ENCODE peak calls at places on chromosomes 2 and 18, in four cellular contexts. One of them, this sample, is unnamed.
A peak's percentile ranks its signal among the peaks of the same experiment; 100 is the strongest.

GRCh38 chr2:197571622-197572271 is 55.9 kb downstream of the MOB4 start:
- DNase-seq in mesenchymal stem cell: peak; percentile 46
- DNase-seq in H1: no peak
- DNase-seq in H9: no peak
- DNase-seq in this sample: no peak

GRCh38 chr18:73924316-73924715 is 223.3 kb downstream of the FBXO15 start:
- DNase-seq in H1: no peak
- DNase-seq in H9: no peak
- DNase-seq in mesenchymal stem cell: no peak
- DNase-seq in this sample: no peak

GRCh38 chr2:193505620-193506019 is 1310.9 kb upstream of the TMEFF2 start:
- DNase-seq in H9: no peak
- DNase-seq in H1: no peak
- DNase-seq in mesenchymal stem cell: no peak
- DNase-seq in this sample: no peak

GRCh38 chr2:66495788-66496640 is 61.1 kb downstream of the MEIS1 start:
- DNase-seq in H9: peak; percentile 46
- DNase-seq in mesenchymal stem cell: peak; percentile 83
- DNase-seq in H1: no peak
- DNase-seq in this sample: no peak

GRCh38 chr18:7300971-7301553 is 70.2 kb downstream of the LRRC30 start:
- DNase-seq in H1: no peak
- DNase-seq in mesenchymal stem cell: no peak
- DNase-seq in H9: no peak
- DNase-seq in this sample: no peak

GRCh38 chr2:68995911-68996310 is 17.1 kb upstream of the ANTXR1 start:
- DNase-seq in mesenchymal stem cell: peak; percentile 59
- DNase-seq in H1: no peak
- DNase-seq in H9: no peak
- DNase-seq in this sample: no peak

GRCh38 chr2:157349949-157350510 is 24.4 kb upstream of the ERMN start:
- DNase-seq in H1: no peak
- DNase-seq in mesenchymal stem cell: no peak
- DNase-seq in H9: no peak
- DNase-seq in this sample: no peak

GRCh38 chr18:24741961-24742738 is 281.7 kb downstream of the HRH4 start:
- DNase-seq in H1: no peak
- DNase-seq in mesenchymal stem cell: peak; percentile 17
- DNase-seq in H9: no peak
- DNase-seq in this sample: no peak

GRCh38 chr2:240418311-240418710 is 17.2 kb upstream of the GPC1 start:
- DNase-seq in H9: no peak
- DNase-seq in mesenchymal stem cell: no peak
- DNase-seq in H1: no peak
- DNase-seq in this sample: no peak

GRCh38 chr2:16223481-16224177 is 283.3 kb downstream of the MYCN start:
- DNase-seq in H9: no peak
- DNase-seq in mesenchymal stem cell: no peak
- DNase-seq in H1: no peak
- DNase-seq in this sample: peak; percentile 64

GRCh38 chr18:57002627-57003026 is 144.3 kb upstream of the BOD1L2 start:
- DNase-seq in mesenchymal stem cell: no peak
- DNase-seq in H9: no peak
- DNase-seq in H1: no peak
- DNase-seq in this sample: no peak

DNA sequence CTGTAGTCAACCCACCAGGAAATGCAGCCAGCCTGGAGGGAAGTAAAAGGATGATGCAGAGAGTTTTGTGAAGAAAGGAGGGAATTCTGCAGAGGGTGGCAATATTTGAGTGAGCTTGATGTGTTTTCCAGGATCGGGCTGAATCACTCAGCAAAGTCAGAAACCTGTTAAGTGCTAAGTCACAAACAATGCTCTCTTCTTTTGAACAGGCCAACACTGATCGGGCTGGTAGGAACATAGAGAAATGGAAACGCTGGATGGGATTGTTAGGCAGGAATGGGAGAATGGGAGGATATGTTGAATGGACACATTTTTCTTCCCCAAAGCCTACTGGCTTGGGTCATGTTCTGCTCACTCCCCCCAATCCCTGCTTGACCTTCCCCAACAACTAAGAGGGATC is 36.6 kb downstream of the KCNS3 start:
- DNase-seq in mesenchymal stem cell: no peak
- DNase-seq in H9: no peak
- DNase-seq in H1: no peak
- DNase-seq in this sample: no peak
- H2BK120ac ChIP-seq in mesenchymal stem cell: no peak overlapping the region
- H2BK120ac ChIP-seq in H9: no peak overlapping the region
- H2BK120ac ChIP-seq in H1: no peak overlapping the region
- H2BK120ac ChIP-seq in this sample: no peak overlapping the region

GRCh38 chr2:98034745-98035144 is 39.0 kb upstream of the TMEM131 start:
- DNase-seq in H9: no peak
- DNase-seq in H1: peak; percentile 49
- DNase-seq in mesenchymal stem cell: no peak
- DNase-seq in this sample: no peak
- H3K4ac ChIP-seq in H9: no peak overlapping the region
- H3K4ac ChIP-seq in H1: no peak overlapping the region
- H3K4ac ChIP-seq in mesenchymal stem cell: no peak overlapping the region
- H3K4ac ChIP-seq in this sample: no peak overlapping the region

GRCh38 chr2:241728627-241729026 is 5.8 kb upstream of the D2HGDH start:
- DNase-seq in H9: no peak
- DNase-seq in mesenchymal stem cell: no peak
- DNase-seq in H1: no peak
- DNase-seq in this sample: no peak
- H3K4me2 ChIP-seq in H9: no peak overlapping the region
- H3K4me2 ChIP-seq in mesenchymal stem cell: no peak overlapping the region
- H3K4me2 ChIP-seq in H1: no peak overlapping the region
- H3K4me2 ChIP-seq in this sample: no peak overlapping the region

GRCh38 chr2:181456660-181457120 is 496 bp upstream of the ITGA4 start:
- DNase-seq in H1: peak; percentile 59
- DNase-seq in H9: peak; percentile 57
- DNase-seq in mesenchymal stem cell: peak; percentile 31
- DNase-seq in this sample: peak; percentile 9
- H2BK120ac ChIP-seq in H1: no peak overlapping the region
- H2BK120ac ChIP-seq in H9: no peak overlapping the region
- H2BK120ac ChIP-seq in mesenchymal stem cell: peak overlapping the region; percentile 90
- H2BK120ac ChIP-seq in this sample: no peak overlapping the region

GRCh38 chr2:160741271-160741670 is 247.7 kb upstream of the RBMS1 start:
- DNase-seq in H1: no peak
- DNase-seq in mesenchymal stem cell: no peak
- DNase-seq in H9: no peak
- DNase-seq in this sample: no peak

GRCh38 chr2:160747771-160748170 is 254.2 kb upstream of the RBMS1 start:
- DNase-seq in H9: no peak
- DNase-seq in H1: no peak
- DNase-seq in mesenchymal stem cell: peak; percentile 45
- DNase-seq in this sample: no peak

GRCh38 chr2:160741815-160742214 is 248.2 kb upstream of the RBMS1 start:
- DNase-seq in H9: no peak
- DNase-seq in H1: no peak
- DNase-seq in mesenchymal stem cell: no peak
- DNase-seq in this sample: no peak

GRCh38 chr2:160737247-160737646 is 243.6 kb upstream of the RBMS1 start:
- DNase-seq in H1: no peak
- DNase-seq in H9: no peak
- DNase-seq in mesenchymal stem cell: no peak
- DNase-seq in this sample: no peak

DNA sequence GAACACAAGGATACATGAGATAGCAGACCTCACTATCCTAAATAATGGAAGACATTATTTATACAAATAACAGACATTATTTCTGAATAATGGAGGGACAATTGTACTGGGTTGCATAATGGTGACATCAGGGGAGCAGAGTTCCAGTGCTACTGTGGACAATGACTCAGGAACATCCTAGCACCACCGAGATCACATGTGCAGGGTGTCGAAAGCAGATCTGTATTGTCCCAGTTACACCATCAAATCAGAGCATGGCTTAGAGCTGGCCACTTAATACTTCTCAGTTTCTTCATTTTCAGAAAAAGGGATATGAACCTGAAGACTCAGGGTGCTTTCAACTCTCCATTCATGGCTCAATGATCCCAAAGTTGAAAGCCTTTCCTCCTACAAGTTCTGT is 249.1 kb upstream of the RBMS1 start:
- DNase-seq in mesenchymal stem cell: peak; percentile 48
- DNase-seq in H1: no peak
- DNase-seq in H9: no peak
- DNase-seq in this sample: no peak
- H3K4ac ChIP-seq in mesenchymal stem cell: no peak overlapping the region
- H3K4ac ChIP-seq in H1: no peak overlapping the region
- H3K4ac ChIP-seq in H9: no peak overlapping the region
- H3K4ac ChIP-seq in this sample: no peak overlapping the region

GRCh38 chr2:224865016-224865415 is 148.9 kb upstream of the CCDC195 start:
- DNase-seq in H9: no peak
- DNase-seq in mesenchymal stem cell: no peak
- DNase-seq in H1: no peak
- DNase-seq in this sample: no peak
- H3K4me2 ChIP-seq in H9: no peak overlapping the region
- H3K4me2 ChIP-seq in mesenchymal stem cell: no peak overlapping the region
- H3K4me2 ChIP-seq in H1: no peak overlapping the region
- H3K4me2 ChIP-seq in this sample: no peak overlapping the region

GRCh38 chr2:207225773-207226172 is 60.0 kb upstream of the KLF7 start:
- DNase-seq in H1: no peak
- DNase-seq in H9: no peak
- DNase-seq in mesenchymal stem cell: no peak
- DNase-seq in this sample: no peak
- H2BK120ac ChIP-seq in H1: no peak overlapping the region
- H2BK120ac ChIP-seq in H9: no peak overlapping the region
- H2BK120ac ChIP-seq in mesenchymal stem cell: no peak overlapping the region
- H2BK120ac ChIP-seq in this sample: no peak overlapping the region

DNA sequence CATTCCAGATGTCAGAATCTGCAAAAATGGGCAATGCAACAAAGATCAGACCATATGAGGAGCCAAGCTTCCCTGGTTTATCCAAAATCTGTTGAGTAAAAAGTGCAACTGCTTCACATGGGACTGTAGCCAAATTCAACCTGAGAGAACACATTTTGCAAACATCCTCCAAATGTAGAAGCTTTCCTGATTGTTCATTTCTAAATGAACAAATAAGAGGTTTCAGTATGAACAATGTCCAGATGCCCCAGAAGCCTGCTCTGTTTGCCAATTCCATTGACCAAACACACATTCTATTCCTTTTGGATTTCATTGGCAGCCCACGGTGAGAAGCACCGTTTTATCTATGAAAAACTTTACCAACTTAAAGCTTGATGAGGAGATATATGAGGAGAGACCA is 117.9 kb upstream of the OSR1 start:
- DNase-seq in H1: no peak
- DNase-seq in mesenchymal stem cell: no peak
- DNase-seq in H9: no peak
- DNase-seq in this sample: no peak
- H3K4ac ChIP-seq in H1: no peak overlapping the region
- H3K4ac ChIP-seq in mesenchymal stem cell: no peak overlapping the region
- H3K4ac ChIP-seq in H9: no peak overlapping the region
- H3K4ac ChIP-seq in this sample: no peak overlapping the region

GRCh38 chr2:178927173-178927572 is 120.0 kb upstream of the TTN start:
- DNase-seq in mesenchymal stem cell: no peak
- DNase-seq in H9: no peak
- DNase-seq in H1: no peak
- DNase-seq in this sample: no peak
- H3K4me2 ChIP-seq in mesenchymal stem cell: no peak overlapping the region
- H3K4me2 ChIP-seq in H9: no peak overlapping the region
- H3K4me2 ChIP-seq in H1: no peak overlapping the region
- H3K4me2 ChIP-seq in this sample: no peak overlapping the region

This sample was measured in neuronal stem cell.